ENCODE peak calls at places on chromosomes 6 and 20, in nine cellular contexts. I is stimulated activated CD8-positive, alpha-beta memory T cell treated with anti-CD3 and anti-CD28 coated beads, Interleukin-4, amount 100 ng/mL, for 4 hours; G is SK-N-MC; S is posterior cingulate gyrus; T is neuronal stem cell; A is GM03348; X is NCI-H345; D is HAP-1; Q is AG04449. V is an unnamed sample.

GRCh38 chr6:170102582-170103481 is 188.0 kb downstream of the DLL1 start:
- DNase-seq in I (no peak), G (no peak), S (peak), T (no peak), A (no peak), X (no peak), D (no peak), Q (no peak), V (no peak)

GRCh38 chr6:14016930-14017625 is 92.3 kb downstream of the RNF182 start:
- DNase-seq in I (no peak), G (no peak), S (no peak), T (no peak), A (peak), X (no peak), D (no peak), Q (no peak), V (no peak)

GRCh38 chr20:56924976-56925695 is 296.0 kb downstream of the TFAP2C start:
- DNase-seq in I (no peak), G (no peak), S (peak), T (peak), A (peak), X (peak), D (peak), Q (no peak), V (no peak)

GRCh38 chr6:64874776-64875175 is 832.2 kb downstream of the EYS start:
- DNase-seq in I (no peak), G (no peak), S (no peak), T (no peak), A (no peak), X (no peak), D (no peak), Q (no peak), V (no peak)

GRCh38 chr20:62367483-62368302 is 581 bp upstream of the LAMA5 start:
- DNase-seq in I (no peak), G (no peak), S (no peak), T (no peak), A (no peak), X (peak), D (no peak), Q (no peak), V (no peak)

GRCh38 chr6:103797738-103798137 is 1062.0 kb downstream of the HACE1 start:
- DNase-seq in I (no peak), G (peak), S (no peak), T (no peak), A (no peak), X (peak), D (peak), Q (no peak), V (no peak)

GRCh38 chr20:50129662-50130345 is 16.9 kb upstream of the UBE2V1 start:
- DNase-seq in I (no peak), G (no peak), S (no peak), T (no peak), A (peak), X (no peak), D (no peak), Q (no peak), V (no peak)

GRCh38 chr6:56866917-56867522 is 87.9 kb upstream of the BEND6 start:
- DNase-seq in I (no peak), G (no peak), S (no peak), T (no peak), A (no peak), X (no peak), D (no peak), Q (no peak), V (no peak)

GRCh38 chr6:46845126-46845525 is 51.9 kb downstream of the MEP1A start:
- DNase-seq in I (no peak), G (no peak), S (no peak), T (no peak), A (no peak), X (no peak), D (no peak), Q (no peak), V (no peak)

GRCh38 chr6:19408331-19408730 is 428.8 kb upstream of the ID4 start:
- DNase-seq in I (no peak), G (no peak), S (no peak), T (no peak), A (no peak), X (no peak), D (no peak), Q (no peak), V (no peak)

GRCh38 chr6:107414246-107414645 is 45.1 kb downstream of the PDSS2 start:
- DNase-seq in I (no peak), G (no peak), S (no peak), T (no peak), A (no peak), X (no peak), D (no peak), Q (no peak), V (no peak)

GRCh38 chr20:42914302-42914701 is 275.4 kb downstream of the PTPRT start:
- DNase-seq in I (no peak), G (no peak), S (no peak), T (no peak), A (no peak), X (no peak), D (no peak), Q (no peak), V (no peak)

GRCh38 chr20:50545123-50545522 is 34.9 kb downstream of the PTPN1 start:
- DNase-seq in I (no peak), G (no peak), S (no peak), T (no peak), A (no peak), X (no peak), D (no peak), Q (no peak), V (no peak)

GRCh38 chr6:159086033-159086618 is 41.3 kb upstream of the TAGAP start:
- DNase-seq in I (no peak), G (no peak), S (no peak), T (no peak), A (no peak), X (no peak), D (no peak), Q (no peak), V (no peak)

GRCh38 chr20:237479-237878 is 10.4 kb downstream of the DEFB129 start:
- DNase-seq in I (no peak), G (no peak), S (no peak), T (no peak), A (no peak), X (no peak), D (no peak), Q (no peak), V (no peak)

GRCh38 chr6:15953152-15953880 is 175.6 kb upstream of the MYLIP start:
- DNase-seq in I (no peak), G (peak), S (no peak), T (no peak), A (peak), X (no peak), D (no peak), Q (no peak), V (peak)

GRCh38 chr6:149249370-149250357 is 67.8 kb upstream of the TAB2 start:
- DNase-seq in I (no peak), G (no peak), S (no peak), T (no peak), A (no peak), X (no peak), D (no peak), Q (no peak), V (no peak)

GRCh38 chr6:64411226-64411625 is 775.6 kb downstream of the PHF3 start:
- DNase-seq in I (no peak), G (no peak), S (no peak), T (no peak), A (peak), X (no peak), D (no peak), Q (no peak), V (no peak)

GRCh38 chr20:24382330-24382729 is 87.1 kb upstream of the SYNDIG1 start:
- DNase-seq in I (no peak), G (no peak), S (no peak), T (no peak), A (no peak), X (no peak), D (no peak), Q (no peak), V (no peak)

GRCh38 chr20:62523473-62524203 is 47.8 kb upstream of the GATA5 start:
- DNase-seq in I (peak), G (no peak), S (no peak), T (no peak), A (peak), X (no peak), D (no peak), Q (no peak), V (no peak)

GRCh38 chr6:75221107-75221506 is 15.3 kb upstream of the COL12A1 start:
- DNase-seq in I (no peak), G (no peak), S (no peak), T (no peak), A (no peak), X (no peak), D (no peak), Q (no peak), V (no peak)

GRCh38 chr6:139490482-139490881 is 116.0 kb upstream of the CITED2 start:
- DNase-seq in I (no peak), G (no peak), S (no peak), T (no peak), A (no peak), X (no peak), D (no peak), Q (no peak), V (peak)

GRCh38 chr20:38012332-38012731 is 20.9 kb downstream of the TTI1 start:
- DNase-seq in I (no peak), G (no peak), S (no peak), T (no peak), A (no peak), X (no peak), D (no peak), Q (no peak), V (no peak)

GRCh38 chr6:162942860-162943259 is 215.1 kb downstream of the PACRG start:
- DNase-seq in I (no peak), G (no peak), S (no peak), T (no peak), A (no peak), X (no peak), D (no peak), Q (peak), V (peak)

GRCh38 chr6:107763959-107764358 is 60.2 kb downstream of the SCML4 start:
- DNase-seq in I (no peak), G (peak), S (no peak), T (no peak), A (peak), X (no peak), D (no peak), Q (peak), V (no peak)

GRCh38 chr6:138833819-138834539 is 38.1 kb downstream of the ECT2L start:
- DNase-seq in I (no peak), G (no peak), S (no peak), T (no peak), A (no peak), X (peak), D (no peak), Q (no peak), V (no peak)

GRCh38 chr20:46963196-46963529 is 68.5 kb downstream of the EYA2 start:
- DNase-seq in I (no peak), G (no peak), S (no peak), T (no peak), A (no peak), X (peak), D (no peak), Q (no peak), V (no peak)

GRCh38 chr6:157225575-157225995 is 97.7 kb downstream of the TMEM242 start:
- DNase-seq in I (no peak), G (no peak), S (no peak), T (no peak), A (no peak), X (no peak), D (no peak), Q (no peak), V (no peak)

GRCh38 chr20:40563296-40563950 is 125.6 kb downstream of the MAFB start:
- DNase-seq in I (no peak), G (peak), S (no peak), T (no peak), A (peak), X (peak), D (no peak), Q (no peak), V (no peak)

GRCh38 chr6:134431306-134431919 is 113.5 kb upstream of the SGK1 start:
- DNase-seq in I (no peak), G (no peak), S (no peak), T (no peak), A (no peak), X (no peak), D (no peak), Q (no peak), V (no peak)

GRCh38 chr6:150032598-150032997 is 7.3 kb upstream of the RAET1L start:
- DNase-seq in I (no peak), G (no peak), S (no peak), T (no peak), A (no peak), X (no peak), D (no peak), Q (no peak), V (no peak)

GRCh38 chr6:111642463-111643158 is 36.9 kb upstream of the TRAF3IP2 start:
- DNase-seq in I (no peak), G (no peak), S (peak), T (no peak), A (peak), X (peak), D (peak), Q (no peak), V (peak)

GRCh38 chr20:32333181-32333987 is 24.7 kb upstream of the ASXL1 start:
- DNase-seq in I (no peak), G (no peak), S (no peak), T (no peak), A (no peak), X (no peak), D (no peak), Q (no peak), V (no peak)

GRCh38 chr6:121848523-121849255 is 413.2 kb downstream of the GJA1 start:
- DNase-seq in I (no peak), G (no peak), S (peak), T (no peak), A (peak), X (no peak), D (no peak), Q (no peak), V (no peak)

GRCh38 chr6:166786704-166787293 is 159.7 kb upstream of the RPS6KA2 start:
- DNase-seq in I (no peak), G (peak), S (no peak), T (peak), A (peak), X (peak), D (peak), Q (peak), V (peak)

GRCh38 chr6:47438481-47439347 is 38.9 kb upstream of the CD2AP start:
- DNase-seq in I (no peak), G (no peak), S (no peak), T (no peak), A (no peak), X (no peak), D (no peak), Q (no peak), V (no peak)

GRCh38 chr6:153595903-153596302 is 443.1 kb upstream of the OPRM1 start:
- DNase-seq in I (no peak), G (no peak), S (no peak), T (no peak), A (no peak), X (no peak), D (no peak), Q (no peak), V (no peak)

GRCh38 chr6:160028487-160029275 is 59.8 kb downstream of the IGF2R start:
- DNase-seq in I (no peak), G (no peak), S (no peak), T (no peak), A (no peak), X (no peak), D (no peak), Q (no peak), V (no peak)

V was measured in HFF-Myc.